ENCODE peak calls at places on chromosome 17, in four cellular contexts. T is B cell, Q is T-cell, N is NCI-H460. B is an unnamed sample.

GRCh38 chr17:80105762-80106161 is 4.4 kb downstream of the GAA start:
- DNase-seq in T (no peak), Q (no peak), N (no peak), B (no peak)

GRCh38 chr17:58870747-58871146 is 115.1 kb downstream of the PPM1E start:
- DNase-seq in N (no peak), Q (no peak), T (no peak), B (no peak)

GRCh38 chr17:38326996-38327792 is 16.6 kb downstream of the GPR179 start:
- DNase-seq in Q (no peak), N (no peak), T (no peak), B (no peak)

GRCh38 chr17:12256380-12256995 is 235.8 kb downstream of the MAP2K4 start:
- DNase-seq in T (peak), N (peak), Q (no peak), B (peak)

GRCh38 chr17:38609280-38610031 is 3.7 kb upstream of the SRCIN1 start:
- DNase-seq in T (no peak), Q (no peak), N (no peak), B (no peak)

GRCh38 chr17:83181991-83182619 is 102.7 kb downstream of the METRNL start:
- DNase-seq in N (no peak), T (no peak), Q (peak), B (no peak)

GRCh38 chr17:45144199-45145034 is 3.9 kb upstream of the HEXIM1 start:
- DNase-seq in N (no peak), T (peak), Q (no peak), B (no peak)

GRCh38 chr17:35291802-35292201 is 48.9 kb downstream of the SLFN5 start:
- DNase-seq in N (no peak), Q (no peak), T (no peak), B (no peak)

GRCh38 chr17:50904522-50905459 is 38.6 kb upstream of the TOB1 start:
- DNase-seq in Q (no peak), N (no peak), T (no peak), B (no peak)

GRCh38 chr17:80169107-80169506 is 723 bp upstream of the CARD14 start:
- DNase-seq in T (no peak), N (no peak), Q (no peak), B (no peak)

GRCh38 chr17:79792984-79793923 is 3.6 kb downstream of the CBX8 start:
- DNase-seq in Q (no peak), N (no peak), T (no peak), B (peak)

GRCh38 chr17:78330570-78331224 is 29.2 kb downstream of the SOCS3 start:
- DNase-seq in T (no peak), N (peak), Q (no peak), B (peak)

GRCh38 chr17:21005367-21005766 is 37.4 kb downstream of the USP22 start:
- DNase-seq in T (no peak), Q (no peak), N (no peak), B (no peak)

GRCh38 chr17:73548620-73549311 is 95.5 kb downstream of the SDK2 start:
- DNase-seq in T (no peak), N (no peak), Q (no peak), B (no peak)

GRCh38 chr17:59479141-59479540 is 86.3 kb upstream of the DHX40 start:
- DNase-seq in T (no peak), N (no peak), Q (no peak), B (no peak)

GRCh38 chr17:10875984-10876555 is 38.2 kb upstream of the PIRT start:
- DNase-seq in Q (no peak), N (peak), T (peak), B (peak)

GRCh38 chr17:17702821-17703607 is 21.8 kb downstream of the RAI1 start:
- DNase-seq in N (no peak), T (no peak), Q (no peak), B (peak)

GRCh38 chr17:64020068-64020766 is at the start of gene ICAM2:
- DNase-seq in Q (peak), N (no peak), T (peak), B (no peak)

GRCh38 chr17:47733047-47733413 is at the start of gene TBX21:
- DNase-seq in T (peak), N (peak), Q (peak), B (peak)

GRCh38 chr17:45361451-45361850 is 44.6 kb upstream of the MAP3K14 start:
- DNase-seq in Q (no peak), T (no peak), N (no peak), B (no peak)

GRCh38 chr17:27049104-27049784 is 244.7 kb upstream of the WSB1 start:
- DNase-seq in T (no peak), N (no peak), Q (no peak), B (no peak)

GRCh38 chr17:37392024-37392590 is 14.5 kb downstream of the ACACA start:
- DNase-seq in N (no peak), T (no peak), Q (no peak), B (no peak)

GRCh38 chr17:45123930-45124796 is 8.2 kb downstream of the PLCD3 start:
- DNase-seq in T (no peak), Q (no peak), N (peak), B (peak)

GRCh38 chr17:44269795-44270320 is 1.9 kb upstream of the SLC4A1 start:
- DNase-seq in T (no peak), Q (no peak), N (no peak), B (no peak)

GRCh38 chr17:77400445-77400870 is 259.7 kb downstream of the SEC14L1 start:
- DNase-seq in N (no peak), T (peak), Q (peak), B (no peak)

GRCh38 chr17:32659419-32659842 is 172.6 kb downstream of the CDK5R1 start:
- DNase-seq in N (peak), Q (peak), T (peak), B (peak)

GRCh38 chr17:36840796-36841195 is 96.5 kb upstream of the LHX1 start:
- DNase-seq in N (no peak), T (no peak), Q (no peak), B (no peak)